ENCODE peak calls at places on chromosomes 5 and 9, in five cellular contexts. Z is K562, U is A549, I is GM12878, K is HepG2. W is an unnamed sample.

GRCh38 chr5:151614565-151614964 is 23.4 kb upstream of the FAT2 start:
- DNase-seq in I (no peak), U (no peak), K (no peak), Z (no peak), W (no peak)

GRCh38 chr5:138942066-138942465 is 66.9 kb upstream of the LRRTM2 start:
- DNase-seq in U (no peak), Z (no peak), K (no peak), I (no peak), W (no peak)

GRCh38 chr5:132747693-132748440 is 641 bp downstream of the CCNI2 start:
- DNase-seq in K (no peak), I (no peak), Z (no peak), U (no peak), W (peak; percentile 60)

GRCh38 chr9:136309101-136309801 is 5.4 kb upstream of the CCDC187 start:
- DNase-seq in I (peak; percentile 24), Z (no peak), K (no peak), U (no peak), W (no peak)

GRCh38 chr9:115025721-115026120 is 92.2 kb downstream of the TNC start:
- DNase-seq in K (no peak), I (no peak), U (no peak), Z (no peak), W (no peak)

GRCh38 chr9:93031629-93032431 is 26.7 kb upstream of the SUSD3 start:
- DNase-seq in Z (no peak), K (no peak), I (no peak), U (no peak), W (no peak)

GRCh38 chr9:36149197-36149596 is 12.7 kb downstream of the GLIPR2 start:
- DNase-seq in Z (no peak), U (no peak), K (no peak), I (no peak), W (no peak)

GRCh38 chr9:85744481-85744880 is 2.7 kb upstream of the AGTPBP1 start:
- DNase-seq in U (no peak), Z (no peak), I (no peak), K (no peak), W (no peak)

GRCh38 chr9:37127018-37127417 is 6.6 kb downstream of the ZCCHC7 start:
- DNase-seq in K (no peak), Z (no peak), U (no peak), I (no peak), W (no peak)

GRCh38 chr5:139961435-139962157 is 81.5 kb downstream of the NRG2 start:
- DNase-seq in U (no peak), K (no peak), Z (no peak), I (peak; percentile 58), W (no peak)

GRCh38 chr5:55063899-55064298 is 38.5 kb upstream of the GZMA start:
- DNase-seq in Z (no peak), K (no peak), I (no peak), U (no peak), W (no peak)

GRCh38 chr9:124839612-124840299 is 13.5 kb upstream of the WDR38 start:
- DNase-seq in U (peak; percentile 55), Z (peak; percentile 45), I (no peak), K (peak; percentile 43), W (peak; percentile 74)

GRCh38 chr5:176879663-176880392 is 19.3 kb downstream of the HK3 start:
- DNase-seq in I (no peak), U (no peak), K (no peak), Z (no peak), W (no peak)

GRCh38 chr9:91825422-91825821 is 124.6 kb downstream of the ROR2 start:
- DNase-seq in I (no peak), U (no peak), K (no peak), Z (no peak), W (no peak)

GRCh38 chr5:103013933-103014552 is 105.9 kb downstream of the GIN1 start:
- DNase-seq in U (no peak), Z (no peak), I (no peak), K (no peak), W (no peak)

GRCh38 chr5:96067902-96068614 is 106.4 kb upstream of the ELL2 start:
- DNase-seq in K (no peak), I (no peak), U (peak; percentile 36), Z (no peak), W (no peak)

GRCh38 chr5:4191024-4191423 is 595.4 kb downstream of the IRX1 start:
- DNase-seq in I (no peak), U (no peak), K (no peak), Z (peak; percentile 28), W (no peak)

GRCh38 chr5:148697177-148697820 is 43.0 kb upstream of the HTR4 start:
- DNase-seq in K (no peak), I (no peak), U (no peak), Z (no peak), W (no peak)

GRCh38 chr9:35906923-35907699 is 1.1 kb downstream of the HRCT1 start:
- DNase-seq in K (no peak), Z (no peak), U (no peak), I (no peak), W (no peak)

GRCh38 chr9:98667241-98667640 is 41.5 kb downstream of the GABBR2 start:
- DNase-seq in K (no peak), Z (no peak), I (no peak), U (no peak), W (no peak)

GRCh38 chr5:61280205-61280604 is 51.9 kb upstream of the ZSWIM6 start:
- DNase-seq in K (no peak), Z (no peak), U (no peak), I (no peak), W (no peak)

GRCh38 chr9:19998823-19999455 is 210.1 kb upstream of the SLC24A2 start:
- DNase-seq in U (no peak), I (peak; percentile 39), Z (no peak), K (no peak), W (no peak)

GRCh38 chr5:80781356-80781755 is 126.6 kb upstream of the DHFR start:
- DNase-seq in K (no peak), U (no peak), I (no peak), Z (no peak), W (no peak)

GRCh38 chr5:169751490-169751889 is 114.4 kb downstream of the DOCK2 start:
- DNase-seq in I (no peak), U (no peak), Z (no peak), K (no peak), W (no peak)

GRCh38 chr9:98185611-98186171 is 6.7 kb downstream of the CORO2A start:
- DNase-seq in Z (no peak), U (no peak), K (no peak), I (no peak), W (no peak)

GRCh38 chr5:136308396-136308795 is 56.9 kb downstream of the TRPC7 start:
- DNase-seq in U (no peak), I (no peak), Z (no peak), K (no peak), W (peak; percentile 29)

GRCh38 chr9:36101916-36102741 is 34.4 kb upstream of the GLIPR2 start:
- DNase-seq in K (peak; percentile 57), Z (no peak), U (peak; percentile 47), I (no peak), W (no peak)

GRCh38 chr9:99867536-99867935 is 38.9 kb upstream of the STX17 start:
- DNase-seq in K (no peak), Z (no peak), I (no peak), U (no peak), W (no peak)

GRCh38 chr5:147893820-147894219 is 12.5 kb downstream of the C5orf46 start:
- DNase-seq in I (no peak), Z (no peak), K (no peak), U (no peak), W (no peak)

GRCh38 chr5:159678800-159679392 is 237.4 kb upstream of the ADRA1B start:
- DNase-seq in U (no peak), Z (no peak), I (no peak), K (no peak), W (no peak)

GRCh38 chr9:13971910-13972655 is 341.9 kb downstream of the NFIB start:
- DNase-seq in K (no peak), Z (no peak), U (no peak), I (no peak), W (no peak)

GRCh38 chr5:37575541-37576489 is 196.7 kb downstream of the WDR70 start:
- DNase-seq in U (no peak), Z (peak; percentile 23), K (peak; percentile 3), I (no peak), W (no peak)

GRCh38 chr5:53206562-53206961 is 97.0 kb upstream of the MOCS2 start:
- DNase-seq in U (no peak), Z (no peak), K (no peak), I (no peak), W (no peak)

GRCh38 chr5:53211799-53212198 is 102.2 kb upstream of the MOCS2 start:
- DNase-seq in I (no peak), U (no peak), K (no peak), Z (no peak), W (no peak)
- TF ChIP-seq ESRRA in I (no peak), U (no peak), K (no peak), Z (no peak), W (no peak)

DNA sequence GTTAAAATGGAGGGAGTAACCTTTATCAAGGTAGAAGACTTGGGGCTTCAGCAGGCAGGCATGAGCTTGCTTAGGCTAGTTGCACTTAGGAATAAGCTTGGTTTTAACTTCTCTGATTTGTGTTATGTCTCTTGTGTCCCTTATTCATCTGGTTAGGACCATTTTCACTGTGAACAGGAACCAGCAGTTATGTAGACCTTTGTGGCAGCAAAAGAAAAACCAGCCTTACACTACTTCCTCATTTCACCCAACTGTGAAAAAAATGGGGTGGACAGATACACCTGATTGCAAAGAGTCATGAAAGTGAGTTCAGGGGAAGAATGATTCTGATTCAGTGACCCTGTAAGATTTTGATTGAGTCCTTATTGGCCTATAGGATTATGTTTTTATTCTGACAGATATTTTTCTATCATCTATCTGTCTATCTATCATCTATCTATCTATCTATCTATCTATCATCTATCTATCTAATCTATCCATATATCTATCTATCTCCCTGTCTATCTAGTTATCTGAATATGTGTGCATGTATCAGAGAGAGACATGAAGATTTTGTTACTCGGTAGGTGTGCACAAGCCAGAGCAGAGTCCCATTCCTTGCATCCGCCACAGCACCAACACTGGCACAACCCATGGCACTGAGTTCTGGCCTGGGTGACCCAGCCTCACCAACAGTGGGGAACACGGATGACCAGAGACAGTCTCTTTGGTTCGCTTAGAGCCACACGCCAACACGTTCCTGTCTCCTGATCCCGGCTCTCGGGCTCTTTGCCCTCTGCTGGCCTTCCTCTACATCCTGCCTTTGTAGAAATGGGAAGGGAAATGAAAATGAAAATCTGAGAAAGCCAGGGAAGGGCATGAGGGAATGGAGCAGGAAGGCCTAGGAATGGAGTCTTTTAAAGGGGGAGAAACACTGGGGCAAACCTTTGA is 1.3 kb upstream of the ZNF366 start:
- DNase-seq in K (no peak), U (no peak), Z (no peak), I (peak; percentile 83), W (no peak)
- TF ChIP-seq ESRRA in K (no peak), U (no peak), Z (no peak), I (no peak), W (no peak)

GRCh38 chr5:174327317-174327864 is 281.9 kb downstream of the NSG2 start:
- DNase-seq in I (no peak), U (peak; percentile 83), K (peak; percentile 42), Z (peak; percentile 82), W (peak; percentile 92)
- TF ChIP-seq ESRRA in I (no peak), U (no peak), K (no peak), Z (no peak), W (no peak)

GRCh38 chr9:118215544-118215943 is 511.3 kb downstream of the TLR4 start:
- DNase-seq in U (no peak), K (no peak), I (no peak), Z (no peak), W (no peak)
- TF ChIP-seq ESRRA in U (no peak), K (no peak), I (no peak), Z (no peak), W (no peak)

W was measured in WTC11.